ENCODE peak calls at places on chromosomes 16 and 17, in seven cellular contexts. O is GM23338, W is HCT116, S is endothelial cell of umbilical vein, N is astrocyte, G is PC-9, Z is fibroblast of lung. L is an unnamed sample. For H3K27me3, the result is how much of the 10 kb centered on the place peaks cover.

GRCh38 chr17:78718575-78719209 is 63.4 kb downstream of the CYTH1 start:
- DNase-seq in S (no peak), W (no peak), O (no peak), N (no peak), Z (no peak), G (no peak), L (no peak)

GRCh38 chr17:81492202-81492601 is 20.4 kb downstream of the ACTG1 start:
- DNase-seq in W (no peak), G (no peak), N (no peak), S (no peak), O (no peak), Z (no peak), L (no peak)

GRCh38 chr16:9820481-9821246 is 361.6 kb downstream of the GRIN2A start:
- DNase-seq in W (no peak), G (no peak), S (no peak), O (peak), Z (no peak), N (no peak), L (no peak)

GRCh38 chr17:75151893-75152292 is 2.4 kb downstream of the JPT1 start:
- DNase-seq in N (peak), Z (peak), W (no peak), O (peak), S (no peak), G (no peak), L (peak)

GRCh38 chr17:34641368-34641767 is 62.0 kb downstream of the TMEM132E start:
- DNase-seq in W (no peak), G (no peak), N (no peak), O (no peak), S (no peak), Z (no peak), L (no peak)

GRCh38 chr17:57553991-57554825 is 190.9 kb downstream of the CCDC182 start:
- DNase-seq in W (no peak), G (peak), O (peak), S (no peak), Z (peak), N (peak), L (no peak)

GRCh38 chr16:73365010-73365409 is 317.1 kb upstream of the ZFHX3 start:
- DNase-seq in G (no peak), O (no peak), N (peak), W (no peak), S (no peak), Z (peak), L (no peak)

GRCh38 chr16:30095166-30096078 is 591 bp downstream of the YPEL3 start:
- DNase-seq in N (no peak), O (peak), Z (no peak), W (no peak), G (no peak), S (no peak), L (no peak)

GRCh38 chr16:20637247-20637646 is 60.2 kb downstream of the ACSM1 start:
- DNase-seq in W (no peak), S (no peak), O (no peak), Z (no peak), N (no peak), G (no peak), L (no peak)

GRCh38 chr17:63535640-63536039 is 12.5 kb downstream of the KCNH6 start:
- DNase-seq in Z (no peak), S (no peak), G (no peak), W (no peak), O (no peak), N (no peak), L (no peak)

GRCh38 chr16:86363057-86363490 is 147.3 kb upstream of the FOXF1 start:
- DNase-seq in S (no peak), G (no peak), N (peak), W (no peak), Z (peak), O (no peak), L (peak)

GRCh38 chr17:63911657-63912100 is 621 bp upstream of the CSHL1 start:
- DNase-seq in N (peak), Z (peak), O (peak), W (peak), G (no peak), S (peak), L (peak)

GRCh38 chr17:51144266-51145022 is 8.9 kb upstream of the NME1 start:
- DNase-seq in O (no peak), G (no peak), S (no peak), Z (no peak), N (no peak), W (no peak), L (no peak)

DNA sequence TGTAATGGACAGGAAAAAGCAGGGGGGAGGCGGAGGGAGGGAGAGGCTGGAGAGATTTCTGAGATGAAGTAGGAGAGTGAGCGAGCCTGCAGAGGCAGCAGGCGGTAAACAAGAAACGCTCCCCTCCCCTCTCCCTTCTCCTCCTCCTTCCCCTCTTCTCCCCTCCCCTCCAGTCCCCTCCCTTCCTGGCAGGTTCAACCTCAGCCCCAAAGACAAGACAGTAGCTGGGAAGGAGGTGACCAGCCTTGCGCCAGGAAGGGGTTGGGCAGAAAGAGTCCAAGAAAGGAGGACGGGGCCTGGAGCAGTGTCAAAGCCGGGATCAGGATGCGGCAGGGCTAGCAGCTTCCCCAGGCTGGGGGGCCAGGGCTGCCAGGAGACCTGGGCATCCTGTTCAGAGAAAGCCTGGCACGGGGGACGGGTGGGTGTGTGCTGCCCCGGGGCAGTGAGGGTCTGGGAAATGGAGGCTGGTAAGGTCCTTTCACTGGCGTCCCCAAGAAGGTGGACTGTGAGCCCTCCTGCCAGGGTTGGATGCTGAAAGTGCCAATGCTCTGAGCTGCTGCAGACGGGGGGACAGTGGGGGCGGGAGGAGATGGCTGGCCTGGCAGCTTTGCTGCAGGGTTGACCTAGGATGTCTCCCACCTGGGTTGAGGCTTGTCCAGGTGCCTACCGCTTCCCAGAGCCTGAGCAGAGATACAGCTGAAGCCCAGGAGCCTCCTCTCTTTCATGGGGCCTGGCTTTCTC is 261.6 kb upstream of the TNRC6C start:
- DNase-seq in Z (no peak), N (no peak), S (no peak), W (no peak), G (no peak), O (peak), L (no peak)
- H3K27me3 ChIP-seq in Z (under half), N (under half), S (under half), W (under half), G (half or more), O (under half), L (half or more)

DNA sequence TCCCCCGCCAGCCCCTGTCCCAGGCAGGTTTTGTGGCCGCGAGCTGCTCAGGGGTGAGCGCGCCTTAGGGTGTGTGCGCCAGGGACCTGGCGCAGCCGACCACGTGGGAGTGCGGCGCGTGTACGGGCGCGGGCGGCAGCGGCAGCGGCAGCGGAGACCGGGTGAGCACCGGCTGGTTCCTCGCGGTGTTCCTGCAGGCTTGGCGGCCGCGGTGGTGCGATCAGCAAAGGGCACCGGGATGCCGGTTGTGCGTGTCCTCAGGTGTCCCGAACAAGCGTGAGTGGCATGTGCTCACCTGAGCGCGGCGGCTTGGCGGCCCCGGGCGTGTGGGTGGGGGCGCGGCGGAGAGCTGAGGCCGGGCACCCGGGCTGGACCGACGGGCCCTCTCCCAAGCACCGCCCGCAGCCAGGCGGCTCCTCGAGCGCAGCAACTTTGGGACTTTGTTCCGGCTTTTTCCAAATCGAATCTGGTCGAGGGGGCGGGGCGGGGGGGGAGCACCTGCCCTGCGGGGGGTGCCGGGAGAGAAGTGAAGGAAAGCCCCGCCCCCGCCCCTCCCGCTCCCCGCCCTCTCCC is 331 bp upstream of the HSD11B2 start:
- DNase-seq in Z (no peak), W (no peak), O (peak), N (no peak), G (peak), S (no peak), L (peak)
- TF ChIP-seq EZH2 in Z (peak), W (no peak), O (no peak), N (peak), G (no peak), S (peak), L (no peak)

DNA sequence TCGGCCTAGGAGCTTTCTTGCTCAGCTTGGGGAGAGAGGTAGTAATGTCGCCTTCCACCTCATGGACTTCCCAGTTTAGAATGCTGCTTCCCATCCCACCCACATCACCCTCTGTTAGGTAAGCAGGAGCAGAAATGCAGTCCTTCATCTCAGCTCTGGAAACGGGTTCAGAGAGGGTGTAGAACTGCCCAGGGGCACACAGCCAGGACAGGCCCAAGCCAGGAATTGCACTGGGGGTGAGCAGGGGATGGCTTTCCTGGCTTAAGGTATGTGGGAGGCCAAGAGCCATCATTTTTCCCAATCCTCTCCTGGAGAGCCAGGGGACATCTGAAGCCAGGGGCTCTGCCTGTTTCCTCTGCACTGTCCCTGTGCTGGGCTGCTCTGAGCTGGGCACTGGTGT is 33.6 kb downstream of the RAI1 start:
- DNase-seq in G (no peak), W (no peak), O (no peak), Z (no peak), N (no peak), S (no peak), L (no peak)
- H3K27me3 ChIP-seq in G (under half), W (under half), O (half or more), Z (under half), N (under half), S (under half), L (under half)

GRCh38 chr16:11401161-11402050 is 56.1 kb downstream of the RMI2 start:
- DNase-seq in Z (no peak), G (no peak), S (no peak), N (no peak), W (no peak), O (no peak), L (peak)
- TF ChIP-seq EZH2 in Z (no peak), G (no peak), S (no peak), N (no peak), W (no peak), O (no peak), L (no peak)

GRCh38 chr17:43309505-43310329 is 75.9 kb upstream of the RNU2-1 start:
- DNase-seq in O (no peak), W (no peak), S (no peak), G (peak), Z (no peak), N (no peak), L (no peak)
- H3K27me3 ChIP-seq in O (under half), W (under half), S (under half), G (under half), Z (under half), N (under half), L (under half)

GRCh38 chr16:12903325-12904040 is 2.1 kb downstream of the SHISA9 start:
- DNase-seq in Z (no peak), S (no peak), W (no peak), N (no peak), O (peak), G (no peak), L (no peak)
- TF ChIP-seq EZH2 in Z (no peak), S (no peak), W (no peak), N (no peak), O (no peak), G (no peak), L (no peak)

DNA sequence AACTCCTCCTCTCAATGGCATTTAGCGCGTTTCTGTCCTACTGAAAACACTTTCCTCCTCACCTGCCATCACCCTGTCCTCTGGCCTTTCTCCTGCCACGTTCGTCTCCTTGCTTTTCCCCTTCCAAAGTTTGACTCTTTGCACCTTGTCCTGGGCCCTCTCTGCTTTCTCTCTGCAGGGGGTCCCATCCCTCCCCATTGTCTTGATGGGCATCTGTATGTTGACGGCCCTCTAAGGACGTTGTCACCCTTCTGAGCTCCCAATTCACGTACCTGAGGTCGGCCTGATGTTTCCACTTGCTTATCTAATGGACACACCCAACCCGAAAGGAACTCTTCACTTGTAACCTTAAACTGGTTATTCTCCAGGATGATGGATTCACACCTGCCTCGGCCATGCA is 170.4 kb downstream of the WSCD1 start:
- DNase-seq in N (no peak), W (no peak), G (no peak), S (no peak), Z (no peak), O (no peak), L (no peak)
- H3K27me3 ChIP-seq in N (under half), W (half or more), G (half or more), S (under half), Z (under half), O (under half), L (under half)

GRCh38 chr16:52546291-52546941 is 527 bp downstream of the TOX3 start:
- DNase-seq in W (no peak), O (peak), G (no peak), N (no peak), Z (no peak), S (no peak), L (no peak)

GRCh38 chr16:52545157-52545543 is 1.8 kb downstream of the TOX3 start:
- DNase-seq in S (no peak), N (no peak), Z (no peak), G (no peak), O (peak), W (no peak), L (no peak)

GRCh38 chr16:52547001-52547833 is at the start of gene TOX3:
- DNase-seq in W (no peak), O (peak), G (no peak), N (no peak), S (no peak), Z (no peak), L (no peak)

GRCh38 chr16:52543654-52544053 is 3.3 kb downstream of the TOX3 start:
- DNase-seq in N (no peak), W (no peak), S (no peak), O (no peak), G (no peak), Z (no peak), L (no peak)

DNA sequence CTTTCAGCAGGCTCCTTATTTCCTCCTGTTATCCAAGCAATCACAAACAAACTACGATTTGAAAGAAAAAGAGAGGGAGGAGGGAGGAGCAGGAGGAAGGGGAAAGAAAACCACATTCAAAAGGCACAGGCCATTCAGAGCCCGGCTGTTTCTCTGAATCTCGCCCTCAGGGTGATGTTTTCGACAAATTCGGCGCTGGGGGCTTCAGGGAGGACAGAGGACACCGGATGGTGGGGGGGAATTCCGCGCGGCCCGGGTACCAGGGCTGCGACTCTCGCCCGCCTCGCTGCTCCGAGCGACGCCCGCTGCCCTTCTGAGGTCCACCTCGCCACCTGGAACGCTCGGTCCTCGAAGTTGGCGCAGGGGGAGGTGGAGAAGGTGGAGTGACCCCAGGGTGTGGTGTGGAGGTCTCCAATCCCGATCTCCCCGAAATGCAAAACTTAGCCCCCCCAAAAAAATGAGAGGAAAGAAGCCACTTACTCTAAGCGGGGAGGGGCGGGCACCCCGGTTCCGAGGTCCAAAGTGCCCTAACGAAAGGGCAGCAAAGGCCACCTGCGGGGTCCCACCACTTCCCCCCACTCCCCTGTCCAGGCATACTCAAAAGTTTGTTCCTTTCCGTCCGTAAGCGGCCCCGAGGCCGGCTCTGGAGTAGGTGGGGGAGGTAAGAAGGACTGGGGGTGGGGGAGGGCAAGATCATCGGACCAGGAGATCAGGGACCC is 1.2 kb downstream of the TOX3 start:
- DNase-seq in S (no peak), N (no peak), O (peak), G (no peak), Z (no peak), W (no peak), L (no peak)
- TF ChIP-seq EZH2 in S (no peak), N (no peak), O (no peak), G (no peak), Z (no peak), W (no peak), L (no peak)

GRCh38 chr17:4590981-4591453 is 6.7 kb downstream of the SMTNL2 start:
- DNase-seq in S (no peak), Z (no peak), G (no peak), O (no peak), W (no peak), N (no peak), L (no peak)
- H3K27me3 ChIP-seq in S (under half), Z (under half), G (half or more), O (under half), W (under half), N (under half), L (under half)

GRCh38 chr17:40343126-40344119 is 21.1 kb downstream of the GJD3 start:
- DNase-seq in N (no peak), S (no peak), Z (no peak), O (no peak), W (no peak), G (no peak), L (no peak)

GRCh38 chr17:40344321-40345160 is 20.0 kb downstream of the GJD3 start:
- DNase-seq in Z (no peak), O (no peak), S (peak), G (no peak), N (no peak), W (no peak), L (no peak)

GRCh38 chr17:40341808-40342574 is 22.5 kb downstream of the GJD3 start:
- DNase-seq in W (no peak), O (peak), Z (peak), S (peak), N (peak), G (peak), L (peak)

GRCh38 chr17:40340880-40341807 is 23.4 kb downstream of the GJD3 start:
- DNase-seq in W (peak), Z (peak), S (peak), N (peak), O (peak), G (peak), L (peak)

GRCh38 chr17:40342575-40343058 is 21.9 kb downstream of the GJD3 start:
- DNase-seq in O (no peak), G (no peak), N (no peak), Z (no peak), S (no peak), W (no peak), L (no peak)
- TF ChIP-seq EZH2 in O (no peak), G (no peak), N (no peak), Z (no peak), S (no peak), W (no peak), L (no peak)